ENCODE peak calls at places on chromosomes 13 and 19, in eight cellular contexts. S is progenitor cell of endocrine pancreas, E is neural progenitor cell, A is psoas muscle, F is uterus, R is AG04449, U is GM12865, B is left ventricle myocardium inferior. T is an unnamed sample.

GRCh38 chr13:23600100-23600499 is 29.9 kb downstream of the TNFRSF19 start:
- DNase-seq in S (no peak), E (no peak), A (no peak), F (no peak), R (no peak), U (no peak), B (no peak), T (no peak)

GRCh38 chr13:50617134-50617721 is 226.3 kb downstream of the DLEU7 start:
- DNase-seq in S (no peak), E (no peak), A (no peak), F (no peak), R (peak; percentile 57), U (no peak), B (no peak), T (no peak)

GRCh38 chr19:12603714-12604113 is 6.9 kb downstream of the ZNF490 start:
- DNase-seq in S (no peak), E (no peak), A (no peak), F (no peak), R (no peak), U (peak; percentile 82), B (no peak), T (no peak)

GRCh38 chr19:56201973-56202372 is at the start of gene ZSCAN5C:
- DNase-seq in S (no peak), E (no peak), A (no peak), F (no peak), R (no peak), U (no peak), B (no peak), T (peak; percentile 32)

GRCh38 chr13:114111577-114111976 is 20.8 kb downstream of the RASA3 start:
- DNase-seq in S (no peak), E (no peak), A (peak; percentile 38), F (no peak), R (no peak), U (no peak), B (no peak), T (no peak)

GRCh38 chr13:103288114-103288513 is 221.9 kb upstream of the SLC10A2 start:
- DNase-seq in S (no peak), E (no peak), A (no peak), F (no peak), R (no peak), U (peak; percentile 12), B (no peak), T (no peak)

GRCh38 chr19:49502866-49503581 is 6.8 kb downstream of the RPS11 start:
- DNase-seq in S (no peak), E (peak; percentile 84), A (no peak), F (peak; percentile 56), R (no peak), U (peak; percentile 64), B (no peak), T (no peak)

GRCh38 chr13:112627161-112627560 is 39.2 kb upstream of the TUBGCP3 start:
- DNase-seq in S (no peak), E (no peak), A (no peak), F (no peak), R (no peak), U (no peak), B (no peak), T (no peak)

GRCh38 chr19:15672580-15673175 is at the start of gene CYP4F12:
- DNase-seq in S (no peak), E (no peak), A (peak; percentile 89), F (peak; percentile 92), R (no peak), U (no peak), B (peak; percentile 87), T (no peak)

GRCh38 chr19:58409010-58409790 is 751 bp downstream of the ZNF584 start:
- DNase-seq in S (no peak), E (peak; percentile 37), A (no peak), F (no peak), R (no peak), U (peak; percentile 43), B (no peak), T (no peak)

GRCh38 chr13:113980489-113981064 is 6.7 kb upstream of the C13orf46 start:
- DNase-seq in S (no peak), E (no peak), A (peak; percentile 14), F (no peak), R (no peak), U (no peak), B (peak; percentile 2), T (no peak)

GRCh38 chr19:40489882-40490230 is 23.1 kb downstream of the SPTBN4 start:
- DNase-seq in S (no peak), E (no peak), A (peak; percentile 53), F (no peak), R (no peak), U (no peak), B (no peak), T (no peak)

GRCh38 chr19:40174087-40174486 is 17.1 kb upstream of the MAP3K10 start:
- DNase-seq in S (no peak), E (no peak), A (no peak), F (no peak), R (no peak), U (no peak), B (no peak), T (no peak)

GRCh38 chr19:53908933-53909415 is at the start of gene CACNG7:
- DNase-seq in S (no peak), E (peak; percentile 80), A (peak; percentile 8), F (no peak), R (no peak), U (no peak), B (no peak), T (peak; percentile 70)

GRCh38 chr19:5046339-5047039 is 77.6 kb downstream of the KDM4B start:
- DNase-seq in S (no peak), E (no peak), A (peak; percentile 62), F (no peak), R (no peak), U (no peak), B (no peak), T (peak; percentile 59)

GRCh38 chr13:53174550-53174949 is 145.9 kb downstream of the OLFM4 start:
- DNase-seq in S (no peak), E (no peak), A (no peak), F (no peak), R (no peak), U (no peak), B (no peak), T (no peak)

GRCh38 chr19:48636859-48637448 is at the start of gene DBP:
- DNase-seq in S (no peak), E (no peak), A (peak; percentile 83), F (no peak), R (no peak), U (no peak), B (peak; percentile 62), T (peak; percentile 55)

GRCh38 chr13:114284680-114285079 is 3.3 kb downstream of the UPF3A start:
- DNase-seq in S (no peak), E (no peak), A (no peak), F (no peak), R (no peak), U (no peak), B (no peak), T (no peak)

GRCh38 chr13:98285317-98285716 is 108.2 kb upstream of the RNF113B start:
- DNase-seq in S (no peak), E (no peak), A (no peak), F (no peak), R (no peak), U (no peak), B (no peak), T (no peak)

GRCh38 chr19:16850133-16850532 is 20.9 kb downstream of the SIN3B start:
- DNase-seq in S (no peak), E (no peak), A (no peak), F (no peak), R (peak; percentile 19), U (no peak), B (no peak), T (no peak)

GRCh38 chr19:2061936-2062729 is 11.1 kb upstream of the MKNK2 start:
- DNase-seq in S (no peak), E (peak; percentile 54), A (peak; percentile 76), F (no peak), R (no peak), U (peak; percentile 66), B (no peak), T (no peak)
- TF ChIP-seq CTCF in S (no peak), E (no peak), A (no peak), F (no peak), R (no peak), U (no peak), B (no peak), T (no peak)

DNA sequence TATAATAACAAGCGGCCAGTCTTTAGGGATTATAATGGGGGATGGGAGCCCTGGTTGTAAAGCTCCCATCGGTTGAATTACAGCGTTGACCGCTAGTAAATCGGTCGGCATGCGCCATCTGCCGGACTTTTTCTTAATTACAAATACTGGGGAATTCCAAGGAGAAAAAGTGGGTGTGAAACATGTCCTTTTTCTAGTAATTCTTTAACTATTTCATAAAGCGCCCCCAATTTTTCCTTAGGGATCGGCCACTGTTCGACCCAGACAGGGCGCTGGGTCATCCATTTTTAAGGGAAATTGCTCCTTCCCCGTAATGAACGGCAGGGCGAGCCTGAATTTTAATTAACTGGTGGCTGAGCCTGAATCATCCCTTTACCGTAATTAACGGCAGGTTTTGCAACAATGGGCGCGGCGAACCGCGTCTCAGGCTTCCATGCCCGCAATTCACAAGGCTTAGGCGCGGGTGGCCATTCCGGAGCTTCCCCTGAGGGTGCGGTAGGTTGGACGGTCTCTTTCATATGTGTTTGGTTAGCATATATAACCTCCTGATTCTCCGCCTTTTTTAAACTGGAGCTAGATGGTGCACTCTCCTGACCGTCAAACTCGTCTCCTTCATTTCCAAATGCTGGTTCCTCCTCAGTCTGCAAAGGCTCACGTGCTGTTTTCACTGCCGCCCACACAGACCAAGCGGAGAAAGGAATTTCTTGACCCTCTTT is 30.2 kb upstream of the EVI5L start:
- DNase-seq in S (peak; percentile 49), E (peak; percentile 91), A (no peak), F (peak; percentile 43), R (no peak), U (peak; percentile 82), B (peak; percentile 52), T (peak; percentile 78)
- TF ChIP-seq CTCF in S (peak; percentile 61), E (peak; percentile 60), A (peak; percentile 67), F (peak; percentile 31), R (peak; percentile 38), U (peak; percentile 49), B (peak; percentile 65), T (peak; percentile 74)

DNA sequence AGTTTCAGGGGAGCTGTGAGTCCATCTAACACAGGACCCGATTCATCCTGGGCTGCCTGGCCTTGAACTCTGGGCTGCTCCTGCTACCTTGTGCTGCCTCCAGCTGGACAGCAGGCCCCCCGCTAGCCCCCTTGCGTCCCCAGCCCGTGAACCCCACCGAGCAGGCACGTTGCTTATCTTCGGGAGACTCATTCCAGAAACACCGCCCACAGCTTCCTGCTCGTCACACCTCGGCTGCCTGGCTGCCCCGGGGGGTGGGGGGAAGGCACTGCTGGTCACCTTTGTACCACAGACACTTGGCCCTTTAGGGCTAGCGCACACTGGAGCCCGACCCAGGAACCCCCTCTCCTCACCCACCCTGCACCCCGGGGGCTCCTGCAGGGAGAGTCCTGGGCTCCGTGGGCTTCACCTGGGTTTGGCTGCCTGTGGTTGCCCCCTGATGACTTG is 48.1 kb downstream of the CRTC1 start:
- DNase-seq in S (no peak), E (no peak), A (no peak), F (no peak), R (no peak), U (no peak), B (no peak), T (no peak)
- TF ChIP-seq CTCF in S (no peak), E (no peak), A (no peak), F (no peak), R (no peak), U (no peak), B (no peak), T (no peak)

DNA sequence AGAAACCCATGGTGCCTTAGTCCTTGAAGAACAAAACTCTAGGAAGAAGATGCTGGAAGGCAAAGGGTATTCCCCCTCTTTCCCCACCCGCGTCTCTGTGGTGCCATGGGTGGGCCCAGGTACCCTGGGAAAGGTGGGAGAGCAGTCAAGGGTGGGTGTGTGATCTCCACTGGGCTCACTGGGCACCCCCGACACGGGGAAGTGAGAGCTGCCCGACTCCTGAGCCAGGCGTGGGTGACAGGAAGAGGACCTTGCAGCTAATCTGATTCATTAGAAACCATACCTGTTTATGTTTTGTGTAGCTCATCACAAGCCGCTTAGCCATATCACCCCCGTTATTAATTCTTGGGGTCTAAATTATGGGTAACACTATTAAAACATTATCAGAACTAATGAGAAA is 77.5 kb downstream of the ZIC5 start:
- DNase-seq in S (no peak), E (no peak), A (no peak), F (no peak), R (no peak), U (no peak), B (no peak), T (no peak)
- TF ChIP-seq CTCF in S (no peak), E (no peak), A (no peak), F (no peak), R (no peak), U (no peak), B (no peak), T (no peak)

T was measured in glutamatergic neuron.